ENCODE peak calls at places on chromosomes 16 and 17, in four cellular contexts. Y is GM12891, W is GM12878, X is K562. Z is an unnamed sample.

GRCh38 chr17:46045639-46046038 is 46.6 kb downstream of the STH start:
- DNase-seq in Y (no peak), W (no peak), X (no peak), Z (no peak)

GRCh38 chr17:28187931-28188330 is 131.1 kb upstream of the TMEM97 start:
- DNase-seq in Y (no peak), W (no peak), X (no peak), Z (no peak)

GRCh38 chr16:73058221-73058615 is 10.3 kb upstream of the ZFHX3 start:
- DNase-seq in Y (peak), W (no peak), X (peak), Z (peak)

GRCh38 chr17:32461853-32462617 is 17.7 kb downstream of the PSMD11 start:
- DNase-seq in Y (no peak), W (no peak), X (peak), Z (peak)

GRCh38 chr16:81219151-81219550 is 19.3 kb upstream of the BCO1 start:
- DNase-seq in Y (no peak), W (no peak), X (no peak), Z (no peak)

GRCh38 chr17:78075545-78075944 is 53.0 kb downstream of the TMC6 start:
- DNase-seq in Y (no peak), W (no peak), X (no peak), Z (no peak)

GRCh38 chr16:73289232-73289631 is 241.3 kb upstream of the ZFHX3 start:
- DNase-seq in Y (peak), W (peak), X (no peak), Z (no peak)

GRCh38 chr17:49817993-49818392 is 29.5 kb downstream of the KAT7 start:
- DNase-seq in Y (no peak), W (no peak), X (no peak), Z (no peak)

GRCh38 chr16:88767546-88767945 is 17.5 kb downstream of the PIEZO1 start:
- DNase-seq in Y (no peak), W (no peak), X (peak), Z (no peak)

GRCh38 chr17:78176548-78177025 is 8.2 kb downstream of the SYNGR2 start:
- DNase-seq in Y (peak), W (no peak), X (peak), Z (peak)

GRCh38 chr17:35022536-35023063 is 40.9 kb downstream of the RFFL start:
- DNase-seq in Y (peak), W (no peak), X (no peak), Z (peak)

GRCh38 chr17:40621558-40621957 is 26.1 kb downstream of the SMARCE1 start:
- DNase-seq in Y (no peak), W (no peak), X (no peak), Z (no peak)

GRCh38 chr17:14356043-14356637 is 55.3 kb downstream of the HS3ST3B1 start:
- DNase-seq in Y (no peak), W (no peak), X (no peak), Z (no peak)
- TF ChIP-seq SPI1 in Y (no peak), W (no peak), X (no peak), Z (no peak)

DNA sequence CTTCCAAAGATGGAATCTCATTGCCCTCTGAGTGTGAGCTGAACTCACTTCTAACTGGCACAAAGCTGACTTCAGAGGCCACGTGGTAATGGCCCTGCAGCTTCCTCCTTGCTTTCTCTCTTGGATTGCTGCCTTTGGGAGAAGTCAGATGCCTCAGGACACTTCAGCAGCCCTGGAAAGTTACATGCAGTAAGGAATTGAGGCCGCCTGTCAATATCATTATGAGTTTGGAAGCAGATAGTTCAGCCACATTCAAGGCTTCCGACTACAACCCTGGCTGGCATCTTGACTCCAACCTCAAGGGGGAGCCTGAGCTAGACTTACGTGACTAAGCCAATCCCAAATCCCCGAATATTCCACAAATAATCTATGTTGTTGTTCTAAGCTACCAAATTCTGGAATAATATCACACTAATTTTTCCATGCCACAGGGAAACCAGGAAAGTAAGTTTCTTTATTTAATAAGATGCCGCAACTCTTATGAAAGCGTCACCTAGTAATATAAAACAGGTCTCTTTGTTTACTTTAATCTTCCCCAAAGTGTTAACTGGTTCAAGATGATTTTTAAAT is 13.6 kb downstream of the CEP20 start:
- DNase-seq in Y (no peak), W (no peak), X (peak), Z (peak)
- TF ChIP-seq SPI1 in Y (no peak), W (no peak), X (no peak), Z (no peak)

DNA sequence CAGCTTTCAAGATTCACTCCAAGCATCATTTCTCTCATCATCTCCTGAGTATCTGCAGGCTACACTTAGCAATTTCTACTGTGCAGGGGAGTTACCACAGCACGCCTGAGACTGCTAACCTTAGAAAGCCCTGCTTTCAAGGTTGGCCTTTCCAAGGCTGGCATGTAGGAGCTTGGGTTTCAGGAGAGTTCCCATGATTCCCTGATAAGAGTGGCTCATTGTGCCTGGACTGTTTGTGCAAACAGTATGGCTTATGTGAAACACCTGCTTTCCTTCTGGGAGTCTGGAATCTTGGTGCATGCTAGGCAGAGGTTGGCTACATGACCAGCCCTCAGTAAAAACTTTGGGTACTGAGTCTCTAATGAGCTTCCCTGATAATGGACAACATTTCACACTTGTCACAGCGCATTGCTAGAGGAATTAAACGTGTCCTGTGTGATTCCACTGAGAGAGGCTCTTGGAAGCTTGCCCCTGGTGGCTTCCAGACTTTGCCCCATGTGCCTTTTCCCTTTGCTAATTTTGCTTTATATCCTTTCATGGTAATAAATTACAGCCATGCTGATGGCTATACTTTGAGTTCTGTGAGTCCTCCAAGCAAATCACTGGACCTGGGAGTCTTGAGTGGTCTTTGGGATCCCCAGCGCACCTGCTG is 19.7 kb upstream of the RGS9 start:
- DNase-seq in Y (no peak), W (no peak), X (no peak), Z (no peak)
- TF ChIP-seq SPI1 in Y (no peak), W (no peak), X (no peak), Z (no peak)

DNA sequence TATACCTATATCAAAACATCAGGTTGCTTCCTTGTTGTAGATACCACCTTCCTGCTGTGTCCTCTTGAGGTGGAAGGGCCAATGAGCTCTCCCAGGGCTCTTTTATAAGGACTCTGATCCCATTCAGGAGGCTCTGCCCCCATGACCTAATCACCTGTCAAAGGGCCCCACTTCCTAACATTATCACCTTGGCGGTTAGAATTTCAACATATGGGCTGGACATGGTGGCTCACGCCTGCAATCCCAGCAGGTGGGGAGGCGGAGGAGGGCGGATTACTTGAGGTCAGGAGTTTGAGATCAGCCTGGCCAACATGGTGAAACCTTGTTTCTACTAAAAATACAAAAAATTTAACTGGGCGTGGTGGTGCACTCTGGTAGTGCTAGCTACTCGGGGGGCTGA is 86.4 kb downstream of the HAPSTR1 start:
- DNase-seq in Y (no peak), W (no peak), X (no peak), Z (no peak)
- TF ChIP-seq SPI1 in Y (no peak), W (no peak), X (no peak), Z (no peak)

DNA sequence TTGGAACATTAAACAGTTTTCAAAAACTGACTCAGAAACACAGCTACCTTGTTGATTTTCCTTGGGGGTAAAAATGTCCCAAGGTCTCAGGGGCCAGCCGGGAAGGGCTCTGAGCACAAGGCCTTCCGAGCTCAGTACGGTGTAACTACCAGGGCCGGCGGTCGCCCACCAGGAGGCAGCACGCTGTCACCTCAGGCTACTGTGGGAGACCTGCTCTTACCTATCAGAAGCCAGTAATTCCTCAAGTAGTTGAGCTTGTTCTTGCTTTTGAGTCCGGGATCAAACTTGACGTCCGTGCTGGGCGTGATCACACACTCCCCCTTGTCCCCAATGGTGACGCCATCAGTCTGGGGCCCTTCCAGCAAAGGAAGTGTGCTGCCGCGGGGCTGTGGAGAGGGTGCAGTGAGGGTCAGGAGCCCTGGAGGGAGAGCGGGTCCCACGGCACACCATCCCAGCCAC is 43.4 kb upstream of the ICAM2 start:
- DNase-seq in Y (no peak), W (no peak), X (peak), Z (peak)
- TF ChIP-seq SPI1 in Y (no peak), W (no peak), X (no peak), Z (no peak)

GRCh38 chr17:21125862-21126261 is 902 bp upstream of the DHRS7B start:
- DNase-seq in Y (no peak), W (no peak), X (no peak), Z (peak)
- TF ChIP-seq SPI1 in Y (no peak), W (no peak), X (no peak), Z (no peak)

GRCh38 chr17:14427914-14428639 is 127.2 kb downstream of the HS3ST3B1 start:
- DNase-seq in Y (no peak), W (peak), X (no peak), Z (peak)
- TF ChIP-seq SPI1 in Y (no peak), W (no peak), X (no peak), Z (no peak)

DNA sequence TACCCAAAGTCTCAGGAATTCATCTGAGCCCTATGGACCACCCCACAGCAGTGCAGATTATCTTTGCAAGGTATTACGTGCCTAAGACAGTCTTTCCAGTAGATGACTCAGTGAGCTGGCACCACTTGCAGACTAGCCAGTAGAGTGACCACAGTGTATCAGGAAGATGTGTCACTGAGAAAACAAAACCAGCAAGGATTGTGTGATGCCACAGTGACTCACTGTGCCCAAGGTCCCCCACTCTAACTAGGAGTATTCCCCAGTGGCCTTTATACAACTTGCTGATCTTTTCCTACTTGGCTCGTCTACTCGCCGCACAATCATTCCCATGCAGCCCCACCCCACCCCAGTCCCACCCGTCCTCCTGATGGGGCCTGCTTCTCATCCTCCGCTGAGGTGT is 26.8 kb upstream of the PRKCA start:
- DNase-seq in Y (no peak), W (no peak), X (peak), Z (no peak)
- TF ChIP-seq SPI1 in Y (no peak), W (no peak), X (no peak), Z (no peak)

DNA sequence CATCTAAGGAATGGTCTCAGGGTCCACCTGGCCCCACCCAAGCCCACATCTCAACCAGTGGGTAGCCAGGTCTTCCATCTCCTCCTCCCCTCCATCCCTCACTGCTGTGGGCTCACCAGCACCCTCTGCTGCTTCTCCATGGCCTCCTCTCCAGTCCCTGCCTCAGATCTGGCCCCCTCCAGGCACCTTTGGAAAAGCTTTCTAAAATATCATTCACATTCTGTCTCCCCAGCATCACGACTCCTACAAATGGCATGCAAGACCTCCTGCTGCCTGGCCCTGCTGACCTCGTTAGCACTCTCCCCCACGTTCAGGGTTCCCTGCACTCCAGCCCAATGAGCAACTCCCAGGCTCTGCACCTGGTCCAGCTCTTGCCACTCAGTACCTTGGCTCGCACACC is 13.7 kb downstream of the GLP2R start:
- DNase-seq in Y (no peak), W (no peak), X (no peak), Z (no peak)
- TF ChIP-seq SPI1 in Y (no peak), W (no peak), X (no peak), Z (no peak)

GRCh38 chr17:76368545-76368944 is 14.8 kb upstream of the PRPSAP1 start:
- DNase-seq in Y (no peak), W (no peak), X (no peak), Z (no peak)

GRCh38 chr17:76371656-76372628 is 12.5 kb upstream of the SPHK1 start:
- DNase-seq in Y (no peak), W (no peak), X (no peak), Z (no peak)

GRCh38 chr17:76367647-76368046 is 13.9 kb upstream of the PRPSAP1 start:
- DNase-seq in Y (no peak), W (no peak), X (no peak), Z (no peak)

GRCh38 chr17:76369804-76370203 is 14.6 kb upstream of the SPHK1 start:
- DNase-seq in Y (no peak), W (no peak), X (no peak), Z (no peak)

GRCh38 chr17:76370261-76370993 is 14.0 kb upstream of the SPHK1 start:
- DNase-seq in Y (no peak), W (no peak), X (peak), Z (no peak)
- TF ChIP-seq SPI1 in Y (no peak), W (no peak), X (no peak), Z (no peak)

Z was measured in HL-60.